ENCODE peak calls at places on chromosomes 7 and 10, in ten cellular contexts. D is SJSA1, I is A673, K is hepatocyte, T is ascending aorta, C is adrenal gland, N is psoas muscle, Q is trophoblast cell, R is mucosa of descending colon, B is transverse colon. S is an unnamed sample.

GRCh38 chr10:60424971-60425370 is 35.3 kb upstream of the ANK3 start:
- DNase-seq in D (no peak), I (no peak), K (no peak), T (no peak), C (no peak), N (no peak), Q (no peak), R (no peak), B (no peak), S (no peak)

GRCh38 chr10:117137031-117137910 is 799 bp downstream of the VAX1 start:
- DNase-seq in D (no peak), I (peak; percentile 81), K (peak; percentile 63), T (no peak), C (no peak), N (no peak), Q (peak; percentile 20), R (no peak), B (no peak), S (no peak)

GRCh38 chr7:47413526-47414341 is 168.2 kb downstream of the TNS3 start:
- DNase-seq in D (no peak), I (no peak), K (no peak), T (peak; percentile 31), C (no peak), N (no peak), Q (no peak), R (no peak), B (no peak), S (no peak)

GRCh38 chr10:30967654-30968421 is 63.8 kb downstream of the ZNF438 start:
- DNase-seq in D (no peak), I (no peak), K (peak; percentile 44), T (no peak), C (no peak), N (no peak), Q (peak; percentile 57), R (no peak), B (no peak), S (no peak)

GRCh38 chr7:36005876-36006275 is 147.2 kb upstream of the EEPD1 start:
- DNase-seq in D (no peak), I (no peak), K (no peak), T (no peak), C (no peak), N (no peak), Q (peak; percentile 16), R (no peak), B (no peak), S (no peak)

GRCh38 chr10:23310443-23310842 is 34.2 kb downstream of the C10orf67 start:
- DNase-seq in D (no peak), I (no peak), K (no peak), T (no peak), C (no peak), N (no peak), Q (no peak), R (no peak), B (no peak), S (no peak)

GRCh38 chr10:50577681-50578350 is 45.9 kb downstream of the SGMS1 start:
- DNase-seq in D (no peak), I (no peak), K (peak; percentile 71), T (peak; percentile 64), C (peak; percentile 75), N (no peak), Q (peak; percentile 81), R (no peak), B (peak; percentile 26), S (no peak)

GRCh38 chr10:73991846-73992245 is 6.1 kb upstream of the VCL start:
- DNase-seq in D (no peak), I (no peak), K (no peak), T (no peak), C (peak; percentile 33), N (peak; percentile 54), Q (no peak), R (peak; percentile 44), B (peak; percentile 48), S (peak; percentile 90)

DNA sequence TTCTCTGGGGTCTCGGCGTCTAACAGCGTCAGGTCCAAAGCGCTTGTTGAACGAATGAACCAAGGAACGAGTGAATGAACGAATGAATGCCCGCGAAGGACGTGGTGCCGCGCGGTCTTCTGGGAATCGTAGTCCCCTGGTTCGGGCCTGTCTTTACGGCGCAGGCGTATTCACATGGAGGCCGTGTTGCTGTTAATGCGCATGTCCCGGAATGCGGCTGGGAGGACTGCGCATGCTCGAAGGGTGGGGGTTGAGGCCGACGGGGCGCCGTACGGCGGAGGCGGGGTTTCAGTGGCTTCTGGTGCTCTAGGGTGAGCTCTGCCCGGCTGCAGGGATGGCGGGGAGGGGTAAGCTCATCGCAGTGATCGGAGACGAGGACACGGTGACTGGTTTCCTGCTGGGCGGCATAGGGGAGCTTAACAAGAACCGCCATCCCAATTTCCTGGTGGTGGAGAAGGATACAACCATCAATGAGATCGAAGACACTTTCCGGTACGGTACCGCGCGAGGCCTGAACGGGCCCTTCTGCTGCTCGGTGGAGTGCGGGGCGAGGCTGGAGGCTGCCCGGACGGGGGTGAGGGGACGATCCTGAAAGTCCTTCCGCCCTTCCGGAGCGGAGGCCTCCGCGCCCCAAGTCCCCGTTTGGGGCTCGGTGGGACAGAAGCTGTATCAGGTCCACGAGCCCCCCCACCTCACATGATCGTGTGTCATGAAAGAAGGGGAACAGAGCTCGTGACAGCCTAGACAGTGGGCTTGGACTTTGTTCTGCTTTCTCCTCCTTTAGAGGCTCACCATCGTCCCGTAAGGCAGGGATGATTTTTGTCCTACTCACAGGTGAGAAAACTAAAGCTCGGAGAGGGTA is at the start of gene ATP6V1F:
- DNase-seq in D (peak; percentile 98), I (peak; percentile 98), K (peak; percentile 98), T (peak; percentile 99), C (peak; percentile 98), N (peak; percentile 99), Q (peak; percentile 99), R (peak; percentile 100), B (peak; percentile 99), S (peak; percentile 99)
- H3K4me1 ChIP-seq in D (peaks cover 14% of the 10 kb centered on the region), I (peaks cover 4% of the 10 kb centered on the region), K (peaks cover 12% of the 10 kb centered on the region), T (peaks cover 38% of the 10 kb centered on the region), C (peaks cover 16% of the 10 kb centered on the region), N (peaks cover 36% of the 10 kb centered on the region), Q (peaks cover 4% of the 10 kb centered on the region), R (peaks cover 13% of the 10 kb centered on the region), B (peaks cover 10% of the 10 kb centered on the region), S (peaks cover 20% of the 10 kb centered on the region)

GRCh38 chr10:79237801-79238520 is 109.3 kb upstream of the PPIF start:
- DNase-seq in D (no peak), I (no peak), K (no peak), T (no peak), C (no peak), N (no peak), Q (peak; percentile 38), R (no peak), B (no peak), S (no peak)

GRCh38 chr10:79234391-79235318 is 112.6 kb upstream of the PPIF start:
- DNase-seq in D (no peak), I (no peak), K (no peak), T (no peak), C (no peak), N (no peak), Q (no peak), R (no peak), B (no peak), S (no peak)

GRCh38 chr10:79238606-79239005 is 108.7 kb upstream of the PPIF start:
- DNase-seq in D (no peak), I (no peak), K (no peak), T (no peak), C (no peak), N (no peak), Q (peak; percentile 77), R (no peak), B (no peak), S (no peak)

GRCh38 chr10:79232864-79233263 is 114.4 kb upstream of the PPIF start:
- DNase-seq in D (no peak), I (no peak), K (no peak), T (no peak), C (no peak), N (no peak), Q (no peak), R (no peak), B (no peak), S (no peak)

DNA sequence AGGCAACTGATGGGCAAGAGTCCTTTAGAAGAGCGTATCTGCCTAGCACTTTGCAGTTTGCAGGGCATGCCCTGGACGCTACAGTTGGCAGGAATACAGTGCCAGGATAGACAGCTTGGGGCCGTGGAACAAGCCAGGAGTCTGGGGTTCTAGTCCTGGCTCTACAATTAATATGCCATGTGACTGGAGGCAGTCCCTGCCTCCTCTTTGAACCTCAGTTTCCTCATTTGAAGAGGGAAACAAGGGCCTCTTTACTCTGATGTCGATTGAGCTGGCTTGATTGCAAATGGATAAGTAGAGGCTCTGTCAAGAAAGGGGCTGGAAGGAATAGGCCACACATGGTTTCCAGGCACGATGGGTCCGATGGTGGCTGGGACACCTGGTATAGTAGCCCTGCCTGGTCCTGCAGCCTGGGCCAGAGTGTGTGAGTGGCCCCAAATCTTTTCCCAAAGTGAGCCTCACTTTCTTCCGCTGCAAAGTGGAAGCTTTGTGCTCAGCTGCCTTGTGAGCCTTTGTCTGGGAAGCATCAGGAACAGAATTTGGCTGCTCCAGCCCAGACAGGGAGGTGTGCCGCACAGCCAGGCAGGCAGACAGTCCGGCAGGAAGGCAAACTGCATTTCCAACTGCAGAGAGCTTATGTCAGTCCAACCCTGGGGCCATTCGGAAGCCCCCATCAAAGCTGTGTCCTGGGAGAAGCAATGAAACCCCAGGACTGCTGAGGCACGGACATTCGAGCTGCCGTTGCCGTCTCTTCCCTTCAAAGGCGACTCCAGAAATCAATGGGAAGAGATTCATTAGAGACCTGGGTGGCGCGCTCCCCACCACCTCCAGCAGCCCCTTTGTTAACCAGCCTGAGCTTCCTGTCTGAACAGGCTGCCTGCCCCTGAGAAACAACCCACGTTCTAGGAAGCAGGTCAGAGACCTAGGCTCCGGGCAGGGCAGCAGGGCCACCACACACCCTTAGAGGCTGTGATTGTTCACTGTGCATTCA is 111.2 kb upstream of the PPIF start:
- DNase-seq in D (no peak), I (no peak), K (no peak), T (no peak), C (no peak), N (no peak), Q (no peak), R (no peak), B (no peak), S (no peak)
- H3K36me3 ChIP-seq in D (peaks cover 41% of the 10 kb centered on the region), I (no peaks in the 10 kb centered on the region), K (no peaks in the 10 kb centered on the region), T (no peaks in the 10 kb centered on the region), C (no peaks in the 10 kb centered on the region), N (peaks cover 11% of the 10 kb centered on the region), Q (peaks cover 28% of the 10 kb centered on the region), R (no peaks in the 10 kb centered on the region), B (no peaks in the 10 kb centered on the region), S (no peaks in the 10 kb centered on the region)

GRCh38 chr10:113158183-113158582 is 208.1 kb downstream of the TCF7L2 start:
- DNase-seq in D (peak; percentile 68), I (peak; percentile 17), K (no peak), T (no peak), C (no peak), N (no peak), Q (no peak), R (no peak), B (no peak), S (no peak)
- H3K4me1 ChIP-seq in D (peaks cover 39% of the 10 kb centered on the region), I (no peaks in the 10 kb centered on the region), K (no peaks in the 10 kb centered on the region), T (peaks cover 13% of the 10 kb centered on the region), C (no peaks in the 10 kb centered on the region), N (no peaks in the 10 kb centered on the region), Q (no peaks in the 10 kb centered on the region), R (no peaks in the 10 kb centered on the region), B (no peaks in the 10 kb centered on the region), S (no peaks in the 10 kb centered on the region)

GRCh38 chr7:43384585-43385308 is 198.2 kb upstream of the STK17A start:
- DNase-seq in D (no peak), I (no peak), K (no peak), T (no peak), C (no peak), N (no peak), Q (no peak), R (no peak), B (no peak), S (no peak)

GRCh38 chr7:43377196-43377935 is 205.5 kb upstream of the STK17A start:
- DNase-seq in D (no peak), I (no peak), K (no peak), T (no peak), C (no peak), N (no peak), Q (no peak), R (no peak), B (no peak), S (no peak)

DNA sequence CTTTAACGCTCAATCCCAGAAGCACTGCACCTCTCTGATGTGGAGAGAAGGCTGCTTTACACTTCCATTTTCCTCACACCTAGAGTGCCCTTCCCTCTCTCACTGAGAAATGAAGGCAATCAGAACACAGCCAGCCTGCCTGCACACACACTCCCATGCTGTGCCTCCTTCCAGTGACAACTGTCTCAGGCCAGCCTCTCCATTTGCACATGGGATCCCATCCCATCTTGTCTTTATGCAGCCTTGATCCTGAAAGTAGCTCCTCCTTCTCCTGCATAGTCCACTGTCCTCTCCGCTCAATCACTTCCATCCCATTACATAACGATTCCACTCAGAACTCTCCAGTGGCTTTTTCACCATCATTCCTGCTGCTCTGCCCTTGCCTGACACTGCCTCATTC is 203.7 kb upstream of the STK17A start:
- DNase-seq in D (no peak), I (no peak), K (no peak), T (no peak), C (no peak), N (no peak), Q (no peak), R (no peak), B (no peak), S (no peak)
- H3K36me3 ChIP-seq in D (no peaks in the 10 kb centered on the region), I (no peaks in the 10 kb centered on the region), K (no peaks in the 10 kb centered on the region), T (no peaks in the 10 kb centered on the region), C (no peaks in the 10 kb centered on the region), N (no peaks in the 10 kb centered on the region), Q (no peaks in the 10 kb centered on the region), R (no peaks in the 10 kb centered on the region), B (no peaks in the 10 kb centered on the region), S (no peaks in the 10 kb centered on the region)